ENCODE peak calls at places on chromosomes 16 and 17, in eight cellular contexts. One of them, this sample, is unnamed.
A peak's percentile ranks its signal among the peaks of the same experiment; 100 is the strongest.

GRCh38 chr17:40311575-40311974 is 2.6 kb downstream of the RARA start:
- DNase-seq in ELR: no peak
- DNase-seq in psoas muscle: peak; percentile 88
- DNase-seq in WERI-Rb-1: no peak
- DNase-seq in skeletal muscle cell: no peak
- DNase-seq in ACHN: peak; percentile 53
- DNase-seq in NCI-H510A: no peak
- DNase-seq in stimulated activated CD4-positive, alpha-beta T cell treated with anti-CD3 and anti-CD28 coated beads, Interleukin-15, amount 100 ng/mL, for 1 hour: no peak
- DNase-seq in this sample: no peak

GRCh38 chr16:85323961-85324253 is 211.6 kb upstream of the CIBAR2 start:
- DNase-seq in psoas muscle: no peak
- DNase-seq in ELR: no peak
- DNase-seq in NCI-H510A: no peak
- DNase-seq in stimulated activated CD4-positive, alpha-beta T cell treated with anti-CD3 and anti-CD28 coated beads, Interleukin-15, amount 100 ng/mL, for 1 hour: no peak
- DNase-seq in ACHN: no peak
- DNase-seq in WERI-Rb-1: no peak
- DNase-seq in skeletal muscle cell: no peak
- DNase-seq in this sample: no peak

GRCh38 chr17:40456396-40456951 is 13.2 kb downstream of the IGFBP4 start:
- DNase-seq in ELR: no peak
- DNase-seq in skeletal muscle cell: no peak
- DNase-seq in WERI-Rb-1: no peak
- DNase-seq in ACHN: no peak
- DNase-seq in psoas muscle: no peak
- DNase-seq in stimulated activated CD4-positive, alpha-beta T cell treated with anti-CD3 and anti-CD28 coated beads, Interleukin-15, amount 100 ng/mL, for 1 hour: no peak
- DNase-seq in NCI-H510A: no peak
- DNase-seq in this sample: no peak

GRCh38 chr16:88915639-88916327 is 49.3 kb upstream of the PABPN1L start:
- DNase-seq in WERI-Rb-1: no peak
- DNase-seq in psoas muscle: no peak
- DNase-seq in NCI-H510A: no peak
- DNase-seq in skeletal muscle cell: no peak
- DNase-seq in stimulated activated CD4-positive, alpha-beta T cell treated with anti-CD3 and anti-CD28 coated beads, Interleukin-15, amount 100 ng/mL, for 1 hour: no peak
- DNase-seq in ACHN: no peak
- DNase-seq in ELR: no peak
- DNase-seq in this sample: no peak

GRCh38 chr17:76063880-76064546 is 8.3 kb downstream of the SRP68 start:
- DNase-seq in NCI-H510A: no peak
- DNase-seq in ELR: no peak
- DNase-seq in stimulated activated CD4-positive, alpha-beta T cell treated with anti-CD3 and anti-CD28 coated beads, Interleukin-15, amount 100 ng/mL, for 1 hour: no peak
- DNase-seq in skeletal muscle cell: no peak
- DNase-seq in ACHN: no peak
- DNase-seq in WERI-Rb-1: no peak
- DNase-seq in psoas muscle: no peak
- DNase-seq in this sample: no peak

GRCh38 chr17:58283674-58284612 is 3.2 kb upstream of the MPO start:
- DNase-seq in ELR: no peak
- DNase-seq in WERI-Rb-1: no peak
- DNase-seq in ACHN: no peak
- DNase-seq in NCI-H510A: no peak
- DNase-seq in psoas muscle: no peak
- DNase-seq in skeletal muscle cell: no peak
- DNase-seq in stimulated activated CD4-positive, alpha-beta T cell treated with anti-CD3 and anti-CD28 coated beads, Interleukin-15, amount 100 ng/mL, for 1 hour: no peak
- DNase-seq in this sample: no peak

GRCh38 chr17:43880420-43880991 is 26.8 kb downstream of the MPP2 start:
- DNase-seq in NCI-H510A: no peak
- DNase-seq in psoas muscle: peak; percentile 80
- DNase-seq in skeletal muscle cell: no peak
- DNase-seq in ACHN: peak; percentile 72
- DNase-seq in stimulated activated CD4-positive, alpha-beta T cell treated with anti-CD3 and anti-CD28 coated beads, Interleukin-15, amount 100 ng/mL, for 1 hour: no peak
- DNase-seq in WERI-Rb-1: peak; percentile 85
- DNase-seq in ELR: peak; percentile 64
- DNase-seq in this sample: peak; percentile 63

GRCh38 chr16:31177136-31177535 is 2.8 kb upstream of the FUS start:
- DNase-seq in ELR: peak; percentile 61
- DNase-seq in psoas muscle: no peak
- DNase-seq in skeletal muscle cell: no peak
- DNase-seq in NCI-H510A: peak; percentile 45
- DNase-seq in stimulated activated CD4-positive, alpha-beta T cell treated with anti-CD3 and anti-CD28 coated beads, Interleukin-15, amount 100 ng/mL, for 1 hour: no peak
- DNase-seq in WERI-Rb-1: no peak
- DNase-seq in ACHN: peak; percentile 100
- DNase-seq in this sample: no peak

GRCh38 chr16:86347916-86348555 is 162.3 kb upstream of the FOXF1 start:
- DNase-seq in WERI-Rb-1: no peak
- DNase-seq in psoas muscle: no peak
- DNase-seq in skeletal muscle cell: no peak
- DNase-seq in NCI-H510A: no peak
- DNase-seq in stimulated activated CD4-positive, alpha-beta T cell treated with anti-CD3 and anti-CD28 coated beads, Interleukin-15, amount 100 ng/mL, for 1 hour: no peak
- DNase-seq in ACHN: no peak
- DNase-seq in ELR: no peak
- DNase-seq in this sample: no peak

GRCh38 chr16:30115238-30115637 is 1.9 kb upstream of the GDPD3 start:
- DNase-seq in ELR: no peak
- DNase-seq in psoas muscle: no peak
- DNase-seq in WERI-Rb-1: no peak
- DNase-seq in NCI-H510A: peak; percentile 68
- DNase-seq in skeletal muscle cell: no peak
- DNase-seq in ACHN: no peak
- DNase-seq in stimulated activated CD4-positive, alpha-beta T cell treated with anti-CD3 and anti-CD28 coated beads, Interleukin-15, amount 100 ng/mL, for 1 hour: no peak
- DNase-seq in this sample: no peak

GRCh38 chr17:65022751-65023421 is 33.7 kb downstream of the GNA13 start:
- DNase-seq in psoas muscle: no peak
- DNase-seq in stimulated activated CD4-positive, alpha-beta T cell treated with anti-CD3 and anti-CD28 coated beads, Interleukin-15, amount 100 ng/mL, for 1 hour: no peak
- DNase-seq in ELR: peak; percentile 93
- DNase-seq in skeletal muscle cell: peak; percentile 55
- DNase-seq in WERI-Rb-1: no peak
- DNase-seq in ACHN: peak; percentile 69
- DNase-seq in NCI-H510A: peak; percentile 11
- DNase-seq in this sample: no peak

GRCh38 chr16:54398986-54399385 is 112.4 kb upstream of the IRX3 start:
- DNase-seq in ELR: no peak
- DNase-seq in stimulated activated CD4-positive, alpha-beta T cell treated with anti-CD3 and anti-CD28 coated beads, Interleukin-15, amount 100 ng/mL, for 1 hour: no peak
- DNase-seq in WERI-Rb-1: no peak
- DNase-seq in NCI-H510A: no peak
- DNase-seq in psoas muscle: no peak
- DNase-seq in ACHN: no peak
- DNase-seq in skeletal muscle cell: no peak
- DNase-seq in this sample: no peak

GRCh38 chr17:17347234-17347955 is 44.2 kb downstream of the NT5M start:
- DNase-seq in WERI-Rb-1: no peak
- DNase-seq in ELR: no peak
- DNase-seq in NCI-H510A: no peak
- DNase-seq in psoas muscle: no peak
- DNase-seq in stimulated activated CD4-positive, alpha-beta T cell treated with anti-CD3 and anti-CD28 coated beads, Interleukin-15, amount 100 ng/mL, for 1 hour: no peak
- DNase-seq in skeletal muscle cell: no peak
- DNase-seq in ACHN: no peak
- DNase-seq in this sample: no peak

GRCh38 chr17:13797863-13798262 is 196.1 kb upstream of the HS3ST3A1 start:
- DNase-seq in WERI-Rb-1: no peak
- DNase-seq in ELR: no peak
- DNase-seq in NCI-H510A: no peak
- DNase-seq in psoas muscle: no peak
- DNase-seq in stimulated activated CD4-positive, alpha-beta T cell treated with anti-CD3 and anti-CD28 coated beads, Interleukin-15, amount 100 ng/mL, for 1 hour: no peak
- DNase-seq in skeletal muscle cell: no peak
- DNase-seq in ACHN: no peak
- DNase-seq in this sample: no peak

GRCh38 chr17:45883063-45883462 is 11.3 kb upstream of the MAPT start:
- DNase-seq in NCI-H510A: no peak
- DNase-seq in ELR: no peak
- DNase-seq in psoas muscle: peak; percentile 74
- DNase-seq in stimulated activated CD4-positive, alpha-beta T cell treated with anti-CD3 and anti-CD28 coated beads, Interleukin-15, amount 100 ng/mL, for 1 hour: no peak
- DNase-seq in skeletal muscle cell: no peak
- DNase-seq in WERI-Rb-1: no peak
- DNase-seq in ACHN: no peak
- DNase-seq in this sample: no peak

GRCh38 chr16:12320298-12320706 is 343.8 kb downstream of the SNX29 start:
- DNase-seq in WERI-Rb-1: no peak
- DNase-seq in psoas muscle: no peak
- DNase-seq in stimulated activated CD4-positive, alpha-beta T cell treated with anti-CD3 and anti-CD28 coated beads, Interleukin-15, amount 100 ng/mL, for 1 hour: no peak
- DNase-seq in skeletal muscle cell: no peak
- DNase-seq in NCI-H510A: peak; percentile 35
- DNase-seq in ELR: peak; percentile 86
- DNase-seq in ACHN: peak; percentile 49
- DNase-seq in this sample: no peak

GRCh38 chr16:16188827-16189226 is 34.5 kb downstream of the ABCC6 start:
- DNase-seq in ACHN: no peak
- DNase-seq in skeletal muscle cell: no peak
- DNase-seq in NCI-H510A: no peak
- DNase-seq in psoas muscle: no peak
- DNase-seq in WERI-Rb-1: no peak
- DNase-seq in ELR: no peak
- DNase-seq in stimulated activated CD4-positive, alpha-beta T cell treated with anti-CD3 and anti-CD28 coated beads, Interleukin-15, amount 100 ng/mL, for 1 hour: no peak
- DNase-seq in this sample: no peak

GRCh38 chr16:76837872-76838271 is 353.1 kb upstream of the MON1B start:
- DNase-seq in WERI-Rb-1: no peak
- DNase-seq in NCI-H510A: no peak
- DNase-seq in stimulated activated CD4-positive, alpha-beta T cell treated with anti-CD3 and anti-CD28 coated beads, Interleukin-15, amount 100 ng/mL, for 1 hour: no peak
- DNase-seq in ELR: no peak
- DNase-seq in psoas muscle: no peak
- DNase-seq in skeletal muscle cell: no peak
- DNase-seq in ACHN: no peak
- DNase-seq in this sample: no peak

GRCh38 chr17:38663125-38663751 is 11.5 kb downstream of the EPOP start:
- DNase-seq in psoas muscle: no peak
- DNase-seq in stimulated activated CD4-positive, alpha-beta T cell treated with anti-CD3 and anti-CD28 coated beads, Interleukin-15, amount 100 ng/mL, for 1 hour: no peak
- DNase-seq in WERI-Rb-1: peak; percentile 94
- DNase-seq in skeletal muscle cell: no peak
- DNase-seq in NCI-H510A: peak; percentile 77
- DNase-seq in ELR: peak; percentile 77
- DNase-seq in ACHN: peak; percentile 84
- DNase-seq in this sample: peak; percentile 46

GRCh38 chr16:23573822-23574221 is 16.3 kb downstream of the UBFD1 start:
- DNase-seq in ELR: no peak
- DNase-seq in WERI-Rb-1: no peak
- DNase-seq in psoas muscle: no peak
- DNase-seq in skeletal muscle cell: no peak
- DNase-seq in stimulated activated CD4-positive, alpha-beta T cell treated with anti-CD3 and anti-CD28 coated beads, Interleukin-15, amount 100 ng/mL, for 1 hour: no peak
- DNase-seq in NCI-H510A: no peak
- DNase-seq in ACHN: no peak
- DNase-seq in this sample: no peak

GRCh38 chr17:48611681-48612455 is 1.1 kb upstream of the HOXB7 start:
- DNase-seq in skeletal muscle cell: no peak
- DNase-seq in stimulated activated CD4-positive, alpha-beta T cell treated with anti-CD3 and anti-CD28 coated beads, Interleukin-15, amount 100 ng/mL, for 1 hour: no peak
- DNase-seq in ACHN: peak; percentile 83
- DNase-seq in ELR: no peak
- DNase-seq in NCI-H510A: peak; percentile 90
- DNase-seq in WERI-Rb-1: peak; percentile 71
- DNase-seq in psoas muscle: no peak
- DNase-seq in this sample: no peak

GRCh38 chr17:48547839-48548686 is 3.2 kb upstream of the HOXB2 start:
- DNase-seq in psoas muscle: no peak
- DNase-seq in skeletal muscle cell: no peak
- DNase-seq in ELR: no peak
- DNase-seq in WERI-Rb-1: no peak
- DNase-seq in ACHN: no peak
- DNase-seq in stimulated activated CD4-positive, alpha-beta T cell treated with anti-CD3 and anti-CD28 coated beads, Interleukin-15, amount 100 ng/mL, for 1 hour: no peak
- DNase-seq in NCI-H510A: no peak
- DNase-seq in this sample: peak; percentile 75

GRCh38 chr17:73118876-73119485 is 26.5 kb upstream of the SLC39A11 start:
- DNase-seq in stimulated activated CD4-positive, alpha-beta T cell treated with anti-CD3 and anti-CD28 coated beads, Interleukin-15, amount 100 ng/mL, for 1 hour: no peak
- DNase-seq in WERI-Rb-1: peak; percentile 97
- DNase-seq in psoas muscle: no peak
- DNase-seq in NCI-H510A: no peak
- DNase-seq in ACHN: no peak
- DNase-seq in skeletal muscle cell: no peak
- DNase-seq in ELR: no peak
- DNase-seq in this sample: no peak

GRCh38 chr16:55499951-55500350 is 8.9 kb upstream of the LPCAT2 start:
- DNase-seq in ELR: peak; percentile 98
- DNase-seq in WERI-Rb-1: peak; percentile 40
- DNase-seq in NCI-H510A: no peak
- DNase-seq in psoas muscle: no peak
- DNase-seq in stimulated activated CD4-positive, alpha-beta T cell treated with anti-CD3 and anti-CD28 coated beads, Interleukin-15, amount 100 ng/mL, for 1 hour: no peak
- DNase-seq in ACHN: peak; percentile 78
- DNase-seq in skeletal muscle cell: peak; percentile 99
- DNase-seq in this sample: peak; percentile 5

GRCh38 chr16:68229431-68230175 is 6.3 kb downstream of the ESRP2 start:
- DNase-seq in stimulated activated CD4-positive, alpha-beta T cell treated with anti-CD3 and anti-CD28 coated beads, Interleukin-15, amount 100 ng/mL, for 1 hour: peak; percentile 15
- DNase-seq in ELR: peak; percentile 75
- DNase-seq in WERI-Rb-1: peak; percentile 37
- DNase-seq in psoas muscle: no peak
- DNase-seq in ACHN: peak; percentile 73
- DNase-seq in NCI-H510A: no peak
- DNase-seq in skeletal muscle cell: peak; percentile 21
- DNase-seq in this sample: peak; percentile 82

GRCh38 chr17:83190601-83191387 is 111.4 kb downstream of the METRNL start:
- DNase-seq in psoas muscle: peak; percentile 39
- DNase-seq in ACHN: no peak
- DNase-seq in WERI-Rb-1: peak; percentile 6
- DNase-seq in skeletal muscle cell: no peak
- DNase-seq in NCI-H510A: no peak
- DNase-seq in stimulated activated CD4-positive, alpha-beta T cell treated with anti-CD3 and anti-CD28 coated beads, Interleukin-15, amount 100 ng/mL, for 1 hour: no peak
- DNase-seq in ELR: no peak
- DNase-seq in this sample: no peak

GRCh38 chr16:88999457-89000206 is 22.6 kb upstream of the CBFA2T3 start:
- DNase-seq in WERI-Rb-1: no peak
- DNase-seq in psoas muscle: peak; percentile 34
- DNase-seq in skeletal muscle cell: no peak
- DNase-seq in stimulated activated CD4-positive, alpha-beta T cell treated with anti-CD3 and anti-CD28 coated beads, Interleukin-15, amount 100 ng/mL, for 1 hour: peak; percentile 11
- DNase-seq in ELR: no peak
- DNase-seq in NCI-H510A: no peak
- DNase-seq in ACHN: no peak
- DNase-seq in this sample: no peak

GRCh38 chr17:81568416-81568815 is 16.3 kb upstream of the FAAP100 start:
- DNase-seq in stimulated activated CD4-positive, alpha-beta T cell treated with anti-CD3 and anti-CD28 coated beads, Interleukin-15, amount 100 ng/mL, for 1 hour: no peak
- DNase-seq in psoas muscle: no peak
- DNase-seq in ACHN: no peak
- DNase-seq in NCI-H510A: no peak
- DNase-seq in WERI-Rb-1: no peak
- DNase-seq in ELR: no peak
- DNase-seq in skeletal muscle cell: no peak
- DNase-seq in this sample: no peak

GRCh38 chr16:65950211-65950610 is 416.3 kb upstream of the CDH5 start:
- DNase-seq in NCI-H510A: no peak
- DNase-seq in WERI-Rb-1: no peak
- DNase-seq in skeletal muscle cell: no peak
- DNase-seq in psoas muscle: no peak
- DNase-seq in stimulated activated CD4-positive, alpha-beta T cell treated with anti-CD3 and anti-CD28 coated beads, Interleukin-15, amount 100 ng/mL, for 1 hour: no peak
- DNase-seq in ELR: no peak
- DNase-seq in ACHN: no peak
- DNase-seq in this sample: no peak